ENCODE peak calls at places on chromosomes 13 and 19, in five cellular contexts. N is COLO829; D is fibroblast of pulmonary artery; M is stimulated activated CD8-positive, alpha-beta memory T cell treated with anti-CD3 and anti-CD28 coated beads, Interleukin-2, amount 100 ng/mL, for 48 hours; K is GM03348. O is an unnamed sample.

GRCh38 chr13:33676700-33677048 is 141.3 kb upstream of the RFC3 start:
- DNase-seq in N (peak), D (peak), M (no peak), K (peak), O (peak)

GRCh38 chr19:18379803-18380747 is 5.9 kb upstream of the GDF15 start:
- DNase-seq in N (no peak), D (peak), M (no peak), K (peak), O (peak)

GRCh38 chr19:19659646-19660245 is 3.7 kb downstream of the ATP13A1 start:
- DNase-seq in N (no peak), D (no peak), M (no peak), K (no peak), O (no peak)

GRCh38 chr19:16001481-16002312 is 52.9 kb downstream of the OR10H4 start:
- DNase-seq in N (no peak), D (peak), M (no peak), K (peak), O (no peak)

GRCh38 chr13:107296804-107297203 is 728.9 kb upstream of the ARGLU1 start:
- DNase-seq in N (no peak), D (peak), M (no peak), K (no peak), O (no peak)

GRCh38 chr13:44140146-44140545 is 233.5 kb upstream of the SERP2 start:
- DNase-seq in N (no peak), D (no peak), M (no peak), K (no peak), O (no peak)

GRCh38 chr19:1355974-1356865 is 27.5 kb upstream of the NDUFS7 start:
- DNase-seq in N (no peak), D (peak), M (no peak), K (no peak), O (no peak)

GRCh38 chr13:99217461-99218101 is 16.9 kb downstream of the UBAC2 start:
- DNase-seq in N (no peak), D (no peak), M (no peak), K (no peak), O (no peak)

GRCh38 chr19:42452590-42452989 is 9.8 kb upstream of the CXCL17 start:
- DNase-seq in N (no peak), D (no peak), M (no peak), K (no peak), O (no peak)

GRCh38 chr19:7815325-7815724 is 14.7 kb upstream of the EVI5L start:
- DNase-seq in N (no peak), D (no peak), M (no peak), K (no peak), O (no peak)

GRCh38 chr19:12875086-12875485 is 6.2 kb downstream of the DNASE2 start:
- DNase-seq in N (no peak), D (no peak), M (no peak), K (no peak), O (no peak)

GRCh38 chr13:40961224-40961623 is 57.9 kb downstream of the ELF1 start:
- DNase-seq in N (no peak), D (no peak), M (no peak), K (no peak), O (no peak)

GRCh38 chr13:40273173-40274000 is 393.1 kb downstream of the FOXO1 start:
- DNase-seq in N (peak), D (no peak), M (no peak), K (no peak), O (no peak)

O was measured in kidney glomerular epithelial cell.